ENCODE peak calls at places on chromosomes 4 and X, in ten cellular contexts. One of them, this sample, is unnamed.

GRCh38 chr4:128862608-128863313 is 53.3 kb downstream of the JADE1 start:
- DNase-seq in RWPE1: no peak
- DNase-seq in cardiac fibroblast: no peak
- DNase-seq in Calu3: no peak
- DNase-seq in ovary: no peak
- DNase-seq in IMR-90: peak; percentile 72
- DNase-seq in tibial artery: no peak
- DNase-seq in epithelial cell of esophagus: peak; percentile 17
- DNase-seq in GM20000: peak; percentile 68
- DNase-seq in B cell: peak; percentile 11
- DNase-seq in this sample: no peak

GRCh38 chr4:10879411-10880110 is 195.0 kb upstream of the CLNK start:
- DNase-seq in RWPE1: no peak
- DNase-seq in cardiac fibroblast: no peak
- DNase-seq in Calu3: no peak
- DNase-seq in ovary: no peak
- DNase-seq in IMR-90: peak; percentile 16
- DNase-seq in tibial artery: no peak
- DNase-seq in epithelial cell of esophagus: peak; percentile 63
- DNase-seq in GM20000: no peak
- DNase-seq in B cell: no peak
- DNase-seq in this sample: no peak

GRCh38 chrX:139720136-139720535 is 12.2 kb upstream of the MCF2 start:
- DNase-seq in RWPE1: peak; percentile 0
- DNase-seq in cardiac fibroblast: peak; percentile 7
- DNase-seq in Calu3: no peak
- DNase-seq in ovary: no peak
- DNase-seq in IMR-90: peak; percentile 68
- DNase-seq in tibial artery: no peak
- DNase-seq in epithelial cell of esophagus: peak; percentile 4
- DNase-seq in GM20000: no peak
- DNase-seq in B cell: no peak
- DNase-seq in this sample: peak; percentile 37

GRCh38 chr4:46820154-46820553 is 88.9 kb downstream of the COX7B2 start:
- DNase-seq in RWPE1: no peak
- DNase-seq in cardiac fibroblast: no peak
- DNase-seq in Calu3: no peak
- DNase-seq in ovary: no peak
- DNase-seq in IMR-90: no peak
- DNase-seq in tibial artery: no peak
- DNase-seq in epithelial cell of esophagus: no peak
- DNase-seq in GM20000: no peak
- DNase-seq in B cell: no peak
- DNase-seq in this sample: no peak

GRCh38 chr4:70992354-70992753 is 1.1 kb upstream of the DCK start:
- DNase-seq in RWPE1: peak; percentile 23
- DNase-seq in cardiac fibroblast: no peak
- DNase-seq in Calu3: no peak
- DNase-seq in ovary: no peak
- DNase-seq in IMR-90: no peak
- DNase-seq in tibial artery: no peak
- DNase-seq in epithelial cell of esophagus: peak; percentile 75
- DNase-seq in GM20000: no peak
- DNase-seq in B cell: no peak
- DNase-seq in this sample: peak; percentile 76

GRCh38 chr4:154277164-154277563 is 214.4 kb downstream of the DCHS2 start:
- DNase-seq in RWPE1: no peak
- DNase-seq in cardiac fibroblast: no peak
- DNase-seq in Calu3: no peak
- DNase-seq in ovary: no peak
- DNase-seq in IMR-90: no peak
- DNase-seq in tibial artery: no peak
- DNase-seq in epithelial cell of esophagus: peak; percentile 5
- DNase-seq in GM20000: no peak
- DNase-seq in B cell: no peak
- DNase-seq in this sample: no peak

GRCh38 chrX:45006002-45006800 is 133.2 kb downstream of the KDM6A start:
- DNase-seq in RWPE1: peak; percentile 15
- DNase-seq in cardiac fibroblast: no peak
- DNase-seq in Calu3: no peak
- DNase-seq in ovary: no peak
- DNase-seq in IMR-90: peak; percentile 29
- DNase-seq in tibial artery: no peak
- DNase-seq in epithelial cell of esophagus: peak; percentile 47
- DNase-seq in GM20000: no peak
- DNase-seq in B cell: no peak
- DNase-seq in this sample: no peak

GRCh38 chrX:1093112-1093511 is 119.3 kb downstream of the CRLF2 start:
- DNase-seq in RWPE1: no peak
- DNase-seq in cardiac fibroblast: no peak
- DNase-seq in Calu3: no peak
- DNase-seq in ovary: no peak
- DNase-seq in IMR-90: no peak
- DNase-seq in tibial artery: no peak
- DNase-seq in epithelial cell of esophagus: no peak
- DNase-seq in GM20000: no peak
- DNase-seq in B cell: no peak
- DNase-seq in this sample: no peak

GRCh38 chr4:174320501-174321199 is 36.9 kb downstream of the CEP44 start:
- DNase-seq in RWPE1: no peak
- DNase-seq in cardiac fibroblast: no peak
- DNase-seq in Calu3: no peak
- DNase-seq in ovary: no peak
- DNase-seq in IMR-90: peak; percentile 68
- DNase-seq in tibial artery: no peak
- DNase-seq in epithelial cell of esophagus: no peak
- DNase-seq in GM20000: no peak
- DNase-seq in B cell: no peak
- DNase-seq in this sample: no peak

GRCh38 chr4:8080754-8081065 is 77.9 kb downstream of the ABLIM2 start:
- DNase-seq in RWPE1: no peak
- DNase-seq in cardiac fibroblast: no peak
- DNase-seq in Calu3: no peak
- DNase-seq in ovary: no peak
- DNase-seq in IMR-90: no peak
- DNase-seq in tibial artery: no peak
- DNase-seq in epithelial cell of esophagus: no peak
- DNase-seq in GM20000: no peak
- DNase-seq in B cell: no peak
- DNase-seq in this sample: no peak

GRCh38 chr4:8079031-8079885 is 79.4 kb downstream of the ABLIM2 start:
- DNase-seq in RWPE1: no peak
- DNase-seq in cardiac fibroblast: peak; percentile 79
- DNase-seq in Calu3: peak; percentile 23
- DNase-seq in ovary: no peak
- DNase-seq in IMR-90: no peak
- DNase-seq in tibial artery: peak; percentile 19
- DNase-seq in epithelial cell of esophagus: no peak
- DNase-seq in GM20000: no peak
- DNase-seq in B cell: no peak
- DNase-seq in this sample: no peak

GRCh38 chr4:8078610-8079015 is 80.0 kb downstream of the ABLIM2 start:
- DNase-seq in RWPE1: no peak
- DNase-seq in cardiac fibroblast: no peak
- DNase-seq in Calu3: no peak
- DNase-seq in ovary: no peak
- DNase-seq in IMR-90: no peak
- DNase-seq in tibial artery: peak; percentile 1
- DNase-seq in epithelial cell of esophagus: no peak
- DNase-seq in GM20000: no peak
- DNase-seq in B cell: no peak
- DNase-seq in this sample: no peak

GRCh38 chr4:8081171-8081570 is 77.4 kb downstream of the ABLIM2 start:
- DNase-seq in RWPE1: no peak
- DNase-seq in cardiac fibroblast: no peak
- DNase-seq in Calu3: no peak
- DNase-seq in ovary: no peak
- DNase-seq in IMR-90: no peak
- DNase-seq in tibial artery: no peak
- DNase-seq in epithelial cell of esophagus: no peak
- DNase-seq in GM20000: no peak
- DNase-seq in B cell: no peak
- DNase-seq in this sample: no peak

DNA sequence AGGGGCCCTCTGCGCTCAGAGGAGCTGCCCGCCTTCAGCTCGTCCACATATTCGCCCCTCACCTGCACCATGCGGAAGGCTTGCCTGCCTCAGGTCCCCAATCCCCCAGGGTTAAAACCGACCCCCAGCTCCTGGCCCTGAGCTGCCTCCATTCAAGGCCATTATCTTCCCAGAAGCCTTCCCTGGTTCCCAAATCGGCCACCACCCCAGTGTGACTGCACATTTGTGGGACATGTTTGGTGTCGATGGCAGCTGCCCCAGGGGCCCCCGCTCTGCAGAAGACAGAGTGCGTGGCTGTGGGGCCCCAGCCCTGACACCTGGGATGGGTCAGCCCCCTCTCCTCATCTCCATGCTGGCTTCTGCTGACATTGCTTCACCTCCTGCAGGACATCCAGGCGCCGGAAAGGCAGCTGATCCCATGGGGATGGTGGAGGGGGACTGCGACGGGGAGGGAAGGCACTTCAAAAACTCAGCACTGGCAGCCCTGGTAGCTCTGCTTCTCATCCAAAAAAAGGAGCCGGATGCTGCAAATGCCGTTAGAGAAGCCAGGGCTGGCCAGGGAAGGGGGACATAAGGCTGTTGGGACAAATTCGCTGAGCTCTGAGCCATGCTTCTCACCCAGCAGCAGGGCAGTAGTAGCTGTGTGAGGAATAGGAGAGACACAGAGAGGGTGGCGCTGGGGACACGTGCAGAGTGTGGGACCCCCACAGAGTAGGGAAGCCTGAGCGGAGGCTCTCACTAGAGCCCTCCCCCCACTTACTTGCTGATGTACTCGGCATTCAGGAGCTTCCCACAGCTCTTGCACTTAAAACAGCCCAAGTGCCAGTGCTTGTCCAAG is 78.5 kb downstream of the ABLIM2 start:
- DNase-seq in RWPE1: no peak
- DNase-seq in cardiac fibroblast: no peak
- DNase-seq in Calu3: no peak
- DNase-seq in ovary: no peak
- DNase-seq in IMR-90: no peak
- DNase-seq in tibial artery: no peak
- DNase-seq in epithelial cell of esophagus: no peak
- DNase-seq in GM20000: no peak
- DNase-seq in B cell: no peak
- DNase-seq in this sample: no peak
- TF ChIP-seq CTCF in RWPE1: no peak
- TF ChIP-seq CTCF in cardiac fibroblast: no peak
- TF ChIP-seq CTCF in Calu3: no peak
- TF ChIP-seq CTCF in ovary: no peak
- TF ChIP-seq CTCF in IMR-90: no peak
- TF ChIP-seq CTCF in tibial artery: no peak
- TF ChIP-seq CTCF in epithelial cell of esophagus: no peak
- TF ChIP-seq CTCF in GM20000: no peak
- TF ChIP-seq CTCF in B cell: no peak
- TF ChIP-seq CTCF in this sample: no peak

DNA sequence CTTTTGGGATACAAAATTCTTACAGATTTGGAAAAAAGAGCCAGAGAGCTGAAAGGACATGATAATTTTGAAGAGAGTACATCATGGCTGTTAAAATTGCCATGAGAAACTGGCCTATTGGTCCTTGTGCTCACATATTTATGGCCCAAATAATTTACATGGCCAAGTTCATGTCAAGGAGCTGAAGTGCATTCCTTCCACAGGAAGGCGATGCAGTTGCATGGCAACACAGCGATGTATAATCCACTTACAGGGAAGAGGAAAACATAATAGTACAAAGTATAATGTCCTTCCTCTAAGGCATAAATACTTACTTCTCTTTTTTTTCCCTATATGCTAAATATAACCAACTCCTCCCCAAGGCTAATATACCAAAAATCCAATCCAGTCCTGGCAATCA is 914.5 kb upstream of the AGA start:
- DNase-seq in RWPE1: no peak
- DNase-seq in cardiac fibroblast: no peak
- DNase-seq in Calu3: no peak
- DNase-seq in ovary: no peak
- DNase-seq in IMR-90: no peak
- DNase-seq in tibial artery: no peak
- DNase-seq in epithelial cell of esophagus: peak; percentile 7
- DNase-seq in GM20000: no peak
- DNase-seq in B cell: no peak
- DNase-seq in this sample: no peak
- TF ChIP-seq CTCF in RWPE1: no peak
- TF ChIP-seq CTCF in cardiac fibroblast: no peak
- TF ChIP-seq CTCF in Calu3: no peak
- TF ChIP-seq CTCF in ovary: no peak
- TF ChIP-seq CTCF in IMR-90: no peak
- TF ChIP-seq CTCF in tibial artery: no peak
- TF ChIP-seq CTCF in epithelial cell of esophagus: no peak
- TF ChIP-seq CTCF in GM20000: no peak
- TF ChIP-seq CTCF in B cell: no peak
- TF ChIP-seq CTCF in this sample: no peak

GRCh38 chrX:71420686-71421085 is 54.5 kb downstream of the TAF1 start:
- DNase-seq in RWPE1: no peak
- DNase-seq in cardiac fibroblast: no peak
- DNase-seq in Calu3: no peak
- DNase-seq in ovary: no peak
- DNase-seq in IMR-90: no peak
- DNase-seq in tibial artery: no peak
- DNase-seq in epithelial cell of esophagus: no peak
- DNase-seq in GM20000: no peak
- DNase-seq in B cell: no peak
- DNase-seq in this sample: no peak
- TF ChIP-seq CTCF in RWPE1: no peak
- TF ChIP-seq CTCF in cardiac fibroblast: no peak
- TF ChIP-seq CTCF in Calu3: no peak
- TF ChIP-seq CTCF in ovary: no peak
- TF ChIP-seq CTCF in IMR-90: no peak
- TF ChIP-seq CTCF in tibial artery: no peak
- TF ChIP-seq CTCF in epithelial cell of esophagus: no peak
- TF ChIP-seq CTCF in GM20000: no peak
- TF ChIP-seq CTCF in B cell: no peak
- TF ChIP-seq CTCF in this sample: no peak

DNA sequence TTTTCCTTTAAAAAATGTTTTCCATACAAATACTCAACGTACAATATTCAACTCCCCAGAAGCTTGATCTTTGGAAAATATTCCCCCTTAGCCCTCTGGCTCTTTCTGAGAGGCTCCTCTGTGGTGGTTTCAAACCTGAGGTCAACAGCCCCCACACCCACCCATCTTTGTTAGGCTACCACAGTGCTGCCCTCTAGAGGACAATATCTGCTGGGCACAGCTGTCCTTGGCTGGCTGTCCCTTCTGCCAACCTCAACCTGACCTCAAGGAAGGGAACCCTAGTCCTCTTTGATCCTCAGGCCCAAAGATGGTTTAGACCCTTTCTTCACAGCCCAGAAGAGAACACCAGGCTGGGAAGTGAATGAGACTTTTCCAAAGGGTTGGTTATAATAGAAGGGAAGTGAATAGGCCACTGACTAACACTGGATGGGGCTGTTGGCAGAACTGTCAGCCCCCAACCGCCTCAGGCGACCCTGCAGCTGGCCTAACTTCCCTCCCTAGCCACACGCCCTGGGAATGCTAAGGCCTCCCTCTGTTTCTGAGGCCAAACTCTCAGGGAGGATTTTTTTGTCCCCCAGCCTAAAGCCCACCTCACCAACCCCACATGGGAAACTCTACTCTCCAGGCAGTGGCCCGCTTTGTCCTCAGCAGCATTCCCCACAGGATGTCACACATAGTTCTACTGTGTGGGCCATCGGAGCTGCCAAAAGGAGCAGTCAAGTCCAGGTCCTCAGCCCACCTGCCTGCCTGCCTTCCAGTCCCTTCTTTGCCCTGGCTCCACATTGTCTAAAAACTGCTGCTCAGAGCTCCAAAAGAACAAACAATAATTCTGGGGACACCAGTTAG is 34.3 kb downstream of the NYX start:
- DNase-seq in RWPE1: no peak
- DNase-seq in cardiac fibroblast: peak; percentile 13
- DNase-seq in Calu3: no peak
- DNase-seq in ovary: no peak
- DNase-seq in IMR-90: no peak
- DNase-seq in tibial artery: no peak
- DNase-seq in epithelial cell of esophagus: no peak
- DNase-seq in GM20000: peak; percentile 52
- DNase-seq in B cell: no peak
- DNase-seq in this sample: peak; percentile 46
- TF ChIP-seq CTCF in RWPE1: no peak
- TF ChIP-seq CTCF in cardiac fibroblast: peak; percentile 54
- TF ChIP-seq CTCF in Calu3: no peak
- TF ChIP-seq CTCF in ovary: no peak
- TF ChIP-seq CTCF in IMR-90: peak; percentile 33
- TF ChIP-seq CTCF in tibial artery: no peak
- TF ChIP-seq CTCF in epithelial cell of esophagus: no peak
- TF ChIP-seq CTCF in GM20000: no peak
- TF ChIP-seq CTCF in B cell: no peak
- TF ChIP-seq CTCF in this sample: peak; percentile 11

This sample was measured in Caco-2.